ENCODE peak calls at places on chromosomes 7 and 10, in five cellular contexts. One of them, this sample, is unnamed.

GRCh38 chr7:90503379-90503778 is 33.9 kb downstream of the PTTG1IP2 start:
- DNase-seq in activated naive CD8-positive, alpha-beta T cell treated with anti-CD3 and anti-CD28 coated beads for 36 hours: no peak
- DNase-seq in NCI-H1417: no peak
- DNase-seq in stimulated activated CD8-positive, alpha-beta memory T cell treated with anti-CD3 and anti-CD28 coated beads, Interleukin-7, amount 100 ng/mL, for 1 hour: no peak
- DNase-seq in coronary artery: no peak
- DNase-seq in this sample: no peak

GRCh38 chr10:24350111-24350921 is 141.4 kb downstream of the KIAA1217 start:
- DNase-seq in stimulated activated CD8-positive, alpha-beta memory T cell treated with anti-CD3 and anti-CD28 coated beads, Interleukin-7, amount 100 ng/mL, for 1 hour: no peak
- DNase-seq in activated naive CD8-positive, alpha-beta T cell treated with anti-CD3 and anti-CD28 coated beads for 36 hours: no peak
- DNase-seq in coronary artery: no peak
- DNase-seq in NCI-H1417: no peak
- DNase-seq in this sample: no peak

GRCh38 chr7:104328308-104328969 is at the start of gene LHFPL3:
- DNase-seq in NCI-H1417: peak
- DNase-seq in activated naive CD8-positive, alpha-beta T cell treated with anti-CD3 and anti-CD28 coated beads for 36 hours: peak
- DNase-seq in stimulated activated CD8-positive, alpha-beta memory T cell treated with anti-CD3 and anti-CD28 coated beads, Interleukin-7, amount 100 ng/mL, for 1 hour: no peak
- DNase-seq in coronary artery: no peak
- DNase-seq in this sample: peak

GRCh38 chr7:28879105-28879504 is 79.0 kb downstream of the TRIL start:
- DNase-seq in NCI-H1417: peak
- DNase-seq in activated naive CD8-positive, alpha-beta T cell treated with anti-CD3 and anti-CD28 coated beads for 36 hours: no peak
- DNase-seq in stimulated activated CD8-positive, alpha-beta memory T cell treated with anti-CD3 and anti-CD28 coated beads, Interleukin-7, amount 100 ng/mL, for 1 hour: no peak
- DNase-seq in coronary artery: no peak
- DNase-seq in this sample: no peak

GRCh38 chr7:64636386-64636785 is 29.5 kb upstream of the ZNF107 start:
- DNase-seq in stimulated activated CD8-positive, alpha-beta memory T cell treated with anti-CD3 and anti-CD28 coated beads, Interleukin-7, amount 100 ng/mL, for 1 hour: no peak
- DNase-seq in activated naive CD8-positive, alpha-beta T cell treated with anti-CD3 and anti-CD28 coated beads for 36 hours: peak
- DNase-seq in NCI-H1417: no peak
- DNase-seq in coronary artery: no peak
- DNase-seq in this sample: no peak

GRCh38 chr10:127210936-127211335 is 14.5 kb upstream of the INSYN2A start:
- DNase-seq in stimulated activated CD8-positive, alpha-beta memory T cell treated with anti-CD3 and anti-CD28 coated beads, Interleukin-7, amount 100 ng/mL, for 1 hour: no peak
- DNase-seq in activated naive CD8-positive, alpha-beta T cell treated with anti-CD3 and anti-CD28 coated beads for 36 hours: no peak
- DNase-seq in coronary artery: no peak
- DNase-seq in NCI-H1417: no peak
- DNase-seq in this sample: no peak

GRCh38 chr7:117082636-117083035 is 129.3 kb downstream of the ST7 start:
- DNase-seq in NCI-H1417: no peak
- DNase-seq in activated naive CD8-positive, alpha-beta T cell treated with anti-CD3 and anti-CD28 coated beads for 36 hours: no peak
- DNase-seq in coronary artery: no peak
- DNase-seq in stimulated activated CD8-positive, alpha-beta memory T cell treated with anti-CD3 and anti-CD28 coated beads, Interleukin-7, amount 100 ng/mL, for 1 hour: no peak
- DNase-seq in this sample: no peak

GRCh38 chr7:16695621-16696237 is 49.7 kb downstream of the BZW2 start:
- DNase-seq in NCI-H1417: peak
- DNase-seq in coronary artery: no peak
- DNase-seq in activated naive CD8-positive, alpha-beta T cell treated with anti-CD3 and anti-CD28 coated beads for 36 hours: no peak
- DNase-seq in stimulated activated CD8-positive, alpha-beta memory T cell treated with anti-CD3 and anti-CD28 coated beads, Interleukin-7, amount 100 ng/mL, for 1 hour: no peak
- DNase-seq in this sample: peak

GRCh38 chr7:28433604-28434254 is 21.4 kb downstream of the CREB5 start:
- DNase-seq in activated naive CD8-positive, alpha-beta T cell treated with anti-CD3 and anti-CD28 coated beads for 36 hours: no peak
- DNase-seq in stimulated activated CD8-positive, alpha-beta memory T cell treated with anti-CD3 and anti-CD28 coated beads, Interleukin-7, amount 100 ng/mL, for 1 hour: no peak
- DNase-seq in coronary artery: no peak
- DNase-seq in NCI-H1417: no peak
- DNase-seq in this sample: peak

GRCh38 chr7:110246118-110246517 is 844.8 kb upstream of the LRRN3 start:
- DNase-seq in coronary artery: no peak
- DNase-seq in stimulated activated CD8-positive, alpha-beta memory T cell treated with anti-CD3 and anti-CD28 coated beads, Interleukin-7, amount 100 ng/mL, for 1 hour: no peak
- DNase-seq in activated naive CD8-positive, alpha-beta T cell treated with anti-CD3 and anti-CD28 coated beads for 36 hours: no peak
- DNase-seq in NCI-H1417: no peak
- DNase-seq in this sample: no peak

GRCh38 chr10:114720685-114721278 is 62.7 kb upstream of the ABLIM1 start:
- DNase-seq in NCI-H1417: no peak
- DNase-seq in coronary artery: no peak
- DNase-seq in stimulated activated CD8-positive, alpha-beta memory T cell treated with anti-CD3 and anti-CD28 coated beads, Interleukin-7, amount 100 ng/mL, for 1 hour: no peak
- DNase-seq in activated naive CD8-positive, alpha-beta T cell treated with anti-CD3 and anti-CD28 coated beads for 36 hours: no peak
- DNase-seq in this sample: no peak

GRCh38 chr7:157667261-157667660 is 330.5 kb downstream of the DNAJB6 start:
- DNase-seq in NCI-H1417: no peak
- DNase-seq in activated naive CD8-positive, alpha-beta T cell treated with anti-CD3 and anti-CD28 coated beads for 36 hours: no peak
- DNase-seq in coronary artery: no peak
- DNase-seq in stimulated activated CD8-positive, alpha-beta memory T cell treated with anti-CD3 and anti-CD28 coated beads, Interleukin-7, amount 100 ng/mL, for 1 hour: no peak
- DNase-seq in this sample: no peak

GRCh38 chr7:29306276-29307036 is 111.9 kb downstream of the CHN2 start:
- DNase-seq in activated naive CD8-positive, alpha-beta T cell treated with anti-CD3 and anti-CD28 coated beads for 36 hours: no peak
- DNase-seq in NCI-H1417: no peak
- DNase-seq in coronary artery: no peak
- DNase-seq in stimulated activated CD8-positive, alpha-beta memory T cell treated with anti-CD3 and anti-CD28 coated beads, Interleukin-7, amount 100 ng/mL, for 1 hour: no peak
- DNase-seq in this sample: no peak

GRCh38 chr10:79116801-79117723 is 48.3 kb downstream of the ZMIZ1 start:
- DNase-seq in stimulated activated CD8-positive, alpha-beta memory T cell treated with anti-CD3 and anti-CD28 coated beads, Interleukin-7, amount 100 ng/mL, for 1 hour: no peak
- DNase-seq in coronary artery: no peak
- DNase-seq in NCI-H1417: no peak
- DNase-seq in activated naive CD8-positive, alpha-beta T cell treated with anti-CD3 and anti-CD28 coated beads for 36 hours: no peak
- DNase-seq in this sample: no peak

GRCh38 chr7:107613948-107614347 is 33.9 kb downstream of the BCAP29 start:
- DNase-seq in activated naive CD8-positive, alpha-beta T cell treated with anti-CD3 and anti-CD28 coated beads for 36 hours: no peak
- DNase-seq in NCI-H1417: no peak
- DNase-seq in coronary artery: no peak
- DNase-seq in stimulated activated CD8-positive, alpha-beta memory T cell treated with anti-CD3 and anti-CD28 coated beads, Interleukin-7, amount 100 ng/mL, for 1 hour: no peak
- DNase-seq in this sample: no peak

GRCh38 chr7:151141855-151142685 is 25.4 kb downstream of the GBX1 start:
- DNase-seq in coronary artery: peak
- DNase-seq in stimulated activated CD8-positive, alpha-beta memory T cell treated with anti-CD3 and anti-CD28 coated beads, Interleukin-7, amount 100 ng/mL, for 1 hour: no peak
- DNase-seq in activated naive CD8-positive, alpha-beta T cell treated with anti-CD3 and anti-CD28 coated beads for 36 hours: no peak
- DNase-seq in NCI-H1417: no peak
- DNase-seq in this sample: no peak

GRCh38 chr10:114795039-114795438 is 26.5 kb upstream of the FHIP2A start:
- DNase-seq in coronary artery: no peak
- DNase-seq in NCI-H1417: no peak
- DNase-seq in stimulated activated CD8-positive, alpha-beta memory T cell treated with anti-CD3 and anti-CD28 coated beads, Interleukin-7, amount 100 ng/mL, for 1 hour: no peak
- DNase-seq in activated naive CD8-positive, alpha-beta T cell treated with anti-CD3 and anti-CD28 coated beads for 36 hours: no peak
- DNase-seq in this sample: no peak

GRCh38 chr10:30999084-30999712 is 32.5 kb downstream of the ZNF438 start:
- DNase-seq in stimulated activated CD8-positive, alpha-beta memory T cell treated with anti-CD3 and anti-CD28 coated beads, Interleukin-7, amount 100 ng/mL, for 1 hour: no peak
- DNase-seq in coronary artery: no peak
- DNase-seq in NCI-H1417: no peak
- DNase-seq in activated naive CD8-positive, alpha-beta T cell treated with anti-CD3 and anti-CD28 coated beads for 36 hours: no peak
- DNase-seq in this sample: no peak